ENCODE peak calls at places on chromosomes 6 and 20, in five cellular contexts. One of them, this sample, is unnamed.
A peak's percentile ranks its signal among the peaks of the same experiment; 100 is the strongest.

GRCh38 chr20:59661621-59662020 is 57.3 kb downstream of the PHACTR3 start:
- DNase-seq in Panc1: no peak
- DNase-seq in dorsolateral prefrontal cortex: no peak
- DNase-seq in uterus: no peak
- DNase-seq in H1: no peak
- DNase-seq in this sample: no peak

GRCh38 chr20:50762045-50762422 is 30.7 kb downstream of the PARD6B start:
- DNase-seq in Panc1: no peak
- DNase-seq in H1: no peak
- DNase-seq in uterus: no peak
- DNase-seq in dorsolateral prefrontal cortex: no peak
- DNase-seq in this sample: no peak

GRCh38 chr6:5464096-5464885 is 203.0 kb downstream of the FARS2 start:
- DNase-seq in dorsolateral prefrontal cortex: no peak
- DNase-seq in uterus: no peak
- DNase-seq in Panc1: no peak
- DNase-seq in H1: no peak
- DNase-seq in this sample: peak; percentile 22

GRCh38 chr6:6643398-6643797 is 54.9 kb downstream of the LY86 start:
- DNase-seq in uterus: no peak
- DNase-seq in dorsolateral prefrontal cortex: no peak
- DNase-seq in H1: no peak
- DNase-seq in Panc1: no peak
- DNase-seq in this sample: no peak

GRCh38 chr6:158628542-158628941 is 16.0 kb downstream of the DYNLT1 start:
- DNase-seq in dorsolateral prefrontal cortex: no peak
- DNase-seq in Panc1: no peak
- DNase-seq in H1: no peak
- DNase-seq in uterus: no peak
- DNase-seq in this sample: no peak

GRCh38 chr20:32823078-32823477 is 3.3 kb downstream of the MAPRE1 start:
- DNase-seq in dorsolateral prefrontal cortex: no peak
- DNase-seq in H1: no peak
- DNase-seq in Panc1: no peak
- DNase-seq in uterus: no peak
- DNase-seq in this sample: peak; percentile 62

GRCh38 chr20:51860015-51860882 is 57.9 kb upstream of the SALL4 start:
- DNase-seq in dorsolateral prefrontal cortex: no peak
- DNase-seq in uterus: no peak
- DNase-seq in H1: no peak
- DNase-seq in Panc1: no peak
- DNase-seq in this sample: peak; percentile 25

GRCh38 chr6:105373481-105373880 is 29.4 kb downstream of the PREP start:
- DNase-seq in dorsolateral prefrontal cortex: no peak
- DNase-seq in H1: no peak
- DNase-seq in Panc1: no peak
- DNase-seq in uterus: no peak
- DNase-seq in this sample: no peak

GRCh38 chr6:50185006-50185405 is 135.3 kb upstream of the DEFB112 start:
- DNase-seq in Panc1: no peak
- DNase-seq in H1: no peak
- DNase-seq in dorsolateral prefrontal cortex: no peak
- DNase-seq in uterus: no peak
- DNase-seq in this sample: no peak

GRCh38 chr6:50187212-50188055 is 137.7 kb upstream of the DEFB112 start:
- DNase-seq in Panc1: no peak
- DNase-seq in dorsolateral prefrontal cortex: no peak
- DNase-seq in H1: no peak
- DNase-seq in uterus: no peak
- DNase-seq in this sample: no peak
- H3K4me3 ChIP-seq in Panc1: no peak overlapping the region
- H3K4me3 ChIP-seq in dorsolateral prefrontal cortex: no peak overlapping the region
- H3K4me3 ChIP-seq in H1: no peak overlapping the region
- H3K4me3 ChIP-seq in uterus: no peak overlapping the region
- H3K4me3 ChIP-seq in this sample: no peak overlapping the region

GRCh38 chr6:1388081-1388926 is 1.1 kb upstream of the FOXF2 start:
- DNase-seq in Panc1: no peak
- DNase-seq in dorsolateral prefrontal cortex: no peak
- DNase-seq in H1: peak; percentile 76
- DNase-seq in uterus: no peak
- DNase-seq in this sample: no peak
- H3K4me3 ChIP-seq in Panc1: peak overlapping the region; percentile 53
- H3K4me3 ChIP-seq in dorsolateral prefrontal cortex: no peak overlapping the region
- H3K4me3 ChIP-seq in H1: no peak overlapping the region
- H3K4me3 ChIP-seq in uterus: no peak overlapping the region
- H3K4me3 ChIP-seq in this sample: peak overlapping the region; percentile 18

DNA sequence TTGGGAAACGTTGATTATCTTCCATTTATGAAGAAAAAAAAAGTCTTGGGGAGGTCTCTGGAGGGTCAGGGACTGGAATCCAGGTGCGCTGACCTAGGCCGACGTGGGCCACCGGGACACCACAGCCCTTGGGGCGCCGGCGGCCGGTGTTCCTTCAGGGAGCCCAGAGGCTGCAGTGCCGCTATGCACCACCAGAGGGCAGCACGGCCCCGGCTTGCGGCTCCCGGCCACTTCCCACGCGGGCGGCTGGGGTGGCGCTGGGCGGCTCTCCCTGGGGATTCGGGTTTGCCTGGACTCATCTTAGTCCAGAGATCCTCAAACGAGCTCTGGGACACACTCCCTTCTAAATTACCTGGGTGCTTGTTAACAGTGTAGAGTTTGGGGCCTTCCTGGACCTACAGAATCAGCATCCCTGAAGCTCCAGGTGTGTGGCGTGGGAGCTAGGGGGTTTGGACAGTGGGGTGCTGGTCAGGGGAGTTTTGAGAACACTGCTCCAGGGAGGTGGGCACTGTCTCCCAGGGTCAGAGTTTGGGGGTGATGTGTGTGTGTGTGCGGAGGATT is 23.0 kb upstream of the GTSF1L start:
- DNase-seq in dorsolateral prefrontal cortex: peak; percentile 61
- DNase-seq in Panc1: peak; percentile 27
- DNase-seq in H1: peak; percentile 100
- DNase-seq in uterus: peak; percentile 57
- DNase-seq in this sample: no peak
- H3K4me3 ChIP-seq in dorsolateral prefrontal cortex: no peak overlapping the region
- H3K4me3 ChIP-seq in Panc1: no peak overlapping the region
- H3K4me3 ChIP-seq in H1: no peak overlapping the region
- H3K4me3 ChIP-seq in uterus: no peak overlapping the region
- H3K4me3 ChIP-seq in this sample: no peak overlapping the region

GRCh38 chr6:37988696-37989095 is 169.2 kb downstream of the ZFAND3 start:
- DNase-seq in dorsolateral prefrontal cortex: no peak
- DNase-seq in Panc1: no peak
- DNase-seq in uterus: no peak
- DNase-seq in H1: no peak
- DNase-seq in this sample: no peak
- H3K4me3 ChIP-seq in dorsolateral prefrontal cortex: no peak overlapping the region
- H3K4me3 ChIP-seq in Panc1: no peak overlapping the region
- H3K4me3 ChIP-seq in uterus: no peak overlapping the region
- H3K4me3 ChIP-seq in H1: no peak overlapping the region
- H3K4me3 ChIP-seq in this sample: no peak overlapping the region

DNA sequence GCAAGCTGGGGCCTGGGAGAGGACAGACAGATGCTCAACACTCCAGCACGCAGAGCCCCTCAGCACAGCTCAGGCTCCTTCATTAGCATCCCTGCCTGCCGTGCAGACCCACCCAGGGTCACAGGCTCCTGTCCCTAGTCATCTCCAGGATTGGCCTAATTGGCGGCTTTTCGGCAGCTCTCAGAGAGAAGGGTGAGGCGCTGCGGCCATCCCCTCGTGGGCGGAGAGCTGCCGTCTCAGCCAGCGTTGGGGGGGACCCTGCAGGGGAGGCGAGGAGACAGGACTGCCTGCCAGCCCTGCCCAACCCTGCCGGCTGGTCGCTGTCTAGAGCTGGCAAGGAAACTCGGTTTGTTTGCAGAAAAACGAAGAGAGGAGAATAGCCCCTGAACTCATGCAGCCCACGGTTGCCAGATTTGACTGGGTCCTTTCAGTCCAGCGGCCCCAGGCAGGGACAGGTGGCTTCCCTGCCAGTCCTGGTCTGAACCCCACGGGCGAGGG is 26.8 kb downstream of the BHLHE23 start:
- DNase-seq in Panc1: no peak
- DNase-seq in uterus: no peak
- DNase-seq in dorsolateral prefrontal cortex: no peak
- DNase-seq in H1: no peak
- DNase-seq in this sample: no peak
- H3K4me3 ChIP-seq in Panc1: no peak overlapping the region
- H3K4me3 ChIP-seq in uterus: no peak overlapping the region
- H3K4me3 ChIP-seq in dorsolateral prefrontal cortex: no peak overlapping the region
- H3K4me3 ChIP-seq in H1: no peak overlapping the region
- H3K4me3 ChIP-seq in this sample: no peak overlapping the region

DNA sequence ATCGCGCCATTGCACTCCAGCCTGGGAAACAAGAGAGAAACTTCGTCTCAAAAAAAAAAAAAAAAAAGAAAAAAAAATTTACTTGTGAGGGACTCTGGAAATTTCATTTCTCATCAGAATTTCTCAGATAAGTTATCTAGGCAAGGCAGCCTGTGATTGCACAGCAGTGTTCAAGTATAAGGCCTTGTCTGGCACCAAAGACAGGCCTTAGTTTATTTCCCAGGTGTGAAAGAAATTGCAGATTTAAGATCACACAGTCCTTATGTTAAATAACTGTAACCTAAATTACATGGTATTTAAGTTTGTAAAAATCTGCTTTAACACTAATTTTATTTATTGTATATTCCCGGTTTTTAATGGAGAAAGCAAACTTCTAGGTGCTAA is 34.8 kb downstream of the HFE start:
- DNase-seq in dorsolateral prefrontal cortex: no peak
- DNase-seq in H1: no peak
- DNase-seq in Panc1: no peak
- DNase-seq in uterus: no peak
- DNase-seq in this sample: no peak
- H3K4me3 ChIP-seq in dorsolateral prefrontal cortex: peak overlapping the region; percentile 81
- H3K4me3 ChIP-seq in H1: no peak overlapping the region
- H3K4me3 ChIP-seq in Panc1: peak overlapping the region; percentile 100
- H3K4me3 ChIP-seq in uterus: no peak overlapping the region
- H3K4me3 ChIP-seq in this sample: no peak overlapping the region

This sample was measured in skeletal muscle cell.